ENCODE peak calls at places on chromosomes 7 and 10, in four cellular contexts. V is heart left ventricle, S is kidney, F is GM23338. X is an unnamed sample.

GRCh38 chr7:101554584-101555268 is 74.4 kb downstream of the MYL10 start:
- DNase-seq in V (peak), S (peak), F (no peak), X (peak)

GRCh38 chr7:14761506-14762296 is 140.8 kb downstream of the DGKB start:
- DNase-seq in V (peak), S (no peak), F (no peak), X (peak)

GRCh38 chr10:98411768-98412167 is 3.2 kb downstream of the PYROXD2 start:
- DNase-seq in V (no peak), S (no peak), F (no peak), X (no peak)

GRCh38 chr10:125001313-125002043 is 59.6 kb downstream of the ZRANB1 start:
- DNase-seq in V (no peak), S (peak), F (no peak), X (no peak)

GRCh38 chr7:81937091-81937490 is 167.2 kb upstream of the HGF start:
- DNase-seq in V (no peak), S (no peak), F (no peak), X (no peak)

GRCh38 chr7:2003451-2003930 is 229.3 kb downstream of the MAD1L1 start:
- DNase-seq in V (peak), S (peak), F (no peak), X (no peak)

GRCh38 chr7:90958669-90959068 is 305.6 kb upstream of the FZD1 start:
- DNase-seq in V (no peak), S (no peak), F (no peak), X (no peak)

GRCh38 chr10:122149607-122150505 is 121.2 kb upstream of the BTBD16 start:
- DNase-seq in V (peak), S (no peak), F (peak), X (peak)

GRCh38 chr10:20355011-20355410 is 538.8 kb downstream of the PLXDC2 start:
- DNase-seq in V (no peak), S (no peak), F (no peak), X (no peak)

GRCh38 chr7:1946025-1946424 is 275.9 kb downstream of the ELFN1 start:
- DNase-seq in V (peak), S (peak), F (no peak), X (no peak)

GRCh38 chr7:34991938-34992840 is 45.1 kb downstream of the DPY19L1 start:
- DNase-seq in V (no peak), S (no peak), F (no peak), X (no peak)

GRCh38 chr7:55187701-55188491 is 169.1 kb downstream of the EGFR start:
- DNase-seq in V (no peak), S (no peak), F (no peak), X (no peak)

GRCh38 chr7:87935373-87935706 is 1.3 kb downstream of the ADAM22 start:
- DNase-seq in V (no peak), S (no peak), F (peak), X (no peak)

GRCh38 chr10:45339896-45340295 is 24.5 kb upstream of the OR13A1 start:
- DNase-seq in V (no peak), S (no peak), F (no peak), X (no peak)

GRCh38 chr10:71161429-71161828 is 50.9 kb upstream of the UNC5B start:
- DNase-seq in V (no peak), S (no peak), F (no peak), X (no peak)

GRCh38 chr10:42646214-42646613 is 7.8 kb upstream of the ZNF33B start:
- DNase-seq in V (no peak), S (no peak), F (no peak), X (no peak)

GRCh38 chr7:133102276-133103060 is 20.6 kb upstream of the CHCHD3 start:
- DNase-seq in V (no peak), S (no peak), F (no peak), X (no peak)

GRCh38 chr7:121545418-121545817 is 149.3 kb upstream of the FAM3C start:
- DNase-seq in V (no peak), S (no peak), F (no peak), X (no peak)

GRCh38 chr7:152000191-152000590 is 25.3 kb upstream of the GALNT11 start:
- DNase-seq in V (no peak), S (no peak), F (no peak), X (no peak)

GRCh38 chr10:115975506-115975905 is 297.5 kb downstream of the GFRA1 start:
- DNase-seq in V (no peak), S (no peak), F (peak), X (no peak)

GRCh38 chr7:43640679-43641078 is 57.8 kb downstream of the STK17A start:
- DNase-seq in V (no peak), S (no peak), F (no peak), X (no peak)

GRCh38 chr10:61941202-61941651 is 39.7 kb downstream of the ARID5B start:
- DNase-seq in V (no peak), S (no peak), F (no peak), X (no peak)

GRCh38 chr10:117461766-117462423 is 80.7 kb upstream of the EMX2 start:
- DNase-seq in V (no peak), S (peak), F (no peak), X (peak)

GRCh38 chr10:12237265-12238220 is 41.6 kb downstream of the CDC123 start:
- DNase-seq in V (no peak), S (no peak), F (no peak), X (no peak)

GRCh38 chr7:159142730-159143129 is 1.9 kb downstream of the VIPR2 start:
- DNase-seq in V (no peak), S (no peak), F (no peak), X (no peak)

GRCh38 chr7:75762350-75762917 is 9.6 kb downstream of the CCL26 start:
- DNase-seq in V (no peak), S (no peak), F (peak), X (no peak)
- H3K27ac ChIP-seq in V (no peak), S (no peak), F (no peak), X (no peak)

GRCh38 chr10:35465601-35466140 is 129.4 kb downstream of the CCNY start:
- DNase-seq in V (no peak), S (no peak), F (no peak), X (no peak)
- H3K27ac ChIP-seq in V (no peak), S (no peak), F (peak), X (no peak)

GRCh38 chr7:52753855-52754254 is 281.6 kb upstream of the POM121L12 start:
- DNase-seq in V (no peak), S (no peak), F (no peak), X (no peak)

GRCh38 chr7:52747817-52748216 is 287.6 kb upstream of the POM121L12 start:
- DNase-seq in V (no peak), S (no peak), F (no peak), X (no peak)

DNA sequence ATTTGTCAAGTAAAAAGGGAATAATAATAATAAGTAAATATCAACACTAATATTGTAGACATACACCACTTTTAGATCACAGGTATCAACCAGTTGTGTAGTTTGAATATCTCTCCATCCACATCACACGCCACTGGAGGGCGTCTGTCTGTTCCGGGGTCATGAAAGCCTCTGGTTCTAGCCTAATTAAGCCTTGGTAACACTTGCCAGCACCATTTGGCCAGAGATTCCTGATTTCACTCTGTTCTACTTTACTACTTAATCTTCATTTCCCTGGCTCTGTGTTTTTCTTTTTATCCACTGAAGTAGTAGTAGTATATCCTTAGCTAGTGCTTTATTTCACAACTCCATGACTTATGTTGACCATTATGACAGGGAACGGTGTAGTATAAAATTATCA is 285.6 kb upstream of the POM121L12 start:
- DNase-seq in V (no peak), S (no peak), F (peak), X (no peak)
- H3K27ac ChIP-seq in V (no peak), S (no peak), F (no peak), X (no peak)

GRCh38 chr7:111164442-111164841 is 73.5 kb downstream of the LRRN3 start:
- DNase-seq in V (no peak), S (no peak), F (no peak), X (no peak)

GRCh38 chr7:111162692-111163091 is 71.8 kb downstream of the LRRN3 start:
- DNase-seq in V (no peak), S (no peak), F (no peak), X (no peak)

GRCh38 chr7:111159426-111159825 is 68.5 kb downstream of the LRRN3 start:
- DNase-seq in V (no peak), S (no peak), F (no peak), X (no peak)
- H3K27ac ChIP-seq in V (no peak), S (no peak), F (no peak), X (no peak)

DNA sequence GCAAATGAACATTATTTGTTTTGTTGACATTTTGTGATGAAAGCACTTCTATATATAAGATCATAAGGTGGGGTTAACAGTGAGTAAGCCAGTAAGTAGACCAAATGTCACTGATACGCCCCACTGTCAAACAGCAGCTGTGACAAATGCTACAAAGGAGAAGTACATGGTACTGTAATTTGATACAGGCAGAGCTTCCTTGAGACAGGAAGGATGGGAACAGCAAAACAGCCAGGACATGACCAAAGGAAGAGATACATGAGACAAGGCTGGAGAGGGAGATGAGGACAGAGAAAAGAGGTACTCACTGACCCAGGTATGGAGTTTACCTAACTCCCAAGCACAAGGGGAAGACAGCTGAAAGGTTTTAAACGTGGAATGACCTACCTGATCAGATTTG is 127.0 kb downstream of the SRPK2 start:
- DNase-seq in V (no peak), S (no peak), F (no peak), X (no peak)
- H3K27ac ChIP-seq in V (no peak), S (no peak), F (no peak), X (no peak)

DNA sequence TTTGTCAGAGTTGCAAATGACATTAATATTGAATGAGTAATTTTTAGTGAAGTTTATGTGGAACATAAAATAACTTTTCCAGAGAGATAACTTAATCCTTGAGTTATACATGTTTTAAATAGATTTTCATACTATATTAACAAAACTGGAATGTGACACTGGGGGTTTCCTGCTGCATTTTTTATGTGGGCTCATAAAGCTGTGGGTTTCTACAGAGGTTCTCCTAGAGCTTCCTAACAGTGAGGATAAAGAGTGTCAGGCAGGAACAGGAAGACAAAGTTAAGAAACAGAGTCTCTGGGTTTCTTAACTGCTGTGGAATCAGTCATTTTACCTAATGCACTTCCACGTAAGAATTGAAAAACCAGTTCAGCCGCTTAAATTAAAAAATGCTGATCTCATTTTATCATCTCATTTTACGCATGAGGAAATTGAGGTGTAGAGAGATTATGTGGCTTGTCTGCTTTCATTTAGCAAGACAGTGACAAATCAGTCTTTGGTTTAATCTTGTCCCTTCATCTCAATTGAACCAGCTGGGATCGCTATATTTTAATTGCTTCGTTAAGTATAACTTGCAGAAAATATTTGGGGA is 5.0 kb downstream of the CD36 start:
- DNase-seq in V (no peak), S (no peak), F (no peak), X (no peak)
- H3K27ac ChIP-seq in V (peak), S (no peak), F (no peak), X (no peak)

GRCh38 chr7:47314728-47315601 is 266.9 kb downstream of the TNS3 start:
- DNase-seq in V (peak), S (peak), F (no peak), X (no peak)
- H3K27ac ChIP-seq in V (peak), S (peak), F (no peak), X (peak)

GRCh38 chr10:113384181-113384580 is 168.7 kb upstream of the HABP2 start:
- DNase-seq in V (no peak), S (no peak), F (no peak), X (no peak)
- H3K27ac ChIP-seq in V (no peak), S (no peak), F (no peak), X (peak)

GRCh38 chr10:95503012-95503411 is 58.2 kb downstream of the SORBS1 start:
- DNase-seq in V (no peak), S (no peak), F (no peak), X (no peak)

GRCh38 chr10:95500649-95501048 is 60.5 kb downstream of the SORBS1 start:
- DNase-seq in V (no peak), S (no peak), F (no peak), X (no peak)

GRCh38 chr10:95501203-95502094 is 59.7 kb downstream of the SORBS1 start:
- DNase-seq in V (no peak), S (no peak), F (no peak), X (no peak)

GRCh38 chr10:95503526-95503925 is 57.6 kb downstream of the SORBS1 start:
- DNase-seq in V (no peak), S (no peak), F (no peak), X (no peak)

DNA sequence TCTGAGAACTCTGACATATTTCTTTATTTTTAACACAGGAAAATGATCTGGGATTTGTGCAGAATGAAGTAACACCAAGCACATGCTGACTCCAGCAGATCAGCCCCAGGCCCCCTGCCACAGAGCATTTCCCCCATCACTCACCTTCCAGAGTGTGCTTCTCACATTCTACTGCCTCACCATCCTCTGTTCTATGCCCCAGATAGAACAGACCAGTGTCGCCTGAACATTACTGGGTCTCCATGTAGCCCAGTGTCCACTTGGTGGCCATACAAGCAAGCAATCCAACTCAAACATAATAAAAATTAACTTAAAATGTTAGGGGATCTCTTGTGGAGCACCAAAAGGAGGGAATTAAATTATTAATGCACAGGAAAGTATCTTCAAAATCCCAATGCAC is 58.8 kb downstream of the SORBS1 start:
- DNase-seq in V (no peak), S (no peak), F (no peak), X (no peak)
- H3K27ac ChIP-seq in V (no peak), S (no peak), F (no peak), X (peak)